ENCODE peak calls at places on chromosomes 7 and 10, in four cellular contexts. One of them, this sample, is unnamed.

GRCh38 chr7:110442386-110442837 is 648.5 kb upstream of the LRRN3 start:
- DNase-seq in K562: no peak
- DNase-seq in HepG2: peak; percentile 49
- DNase-seq in GM12878: no peak
- DNase-seq in this sample: peak; percentile 46

GRCh38 chr7:112370436-112370835 is 79.8 kb upstream of the IFRD1 start:
- DNase-seq in GM12878: no peak
- DNase-seq in K562: no peak
- DNase-seq in HepG2: no peak
- DNase-seq in this sample: no peak

GRCh38 chr10:119989966-119990365 is 97.4 kb downstream of the SEC23IP start:
- DNase-seq in GM12878: no peak
- DNase-seq in HepG2: no peak
- DNase-seq in K562: no peak
- DNase-seq in this sample: no peak

GRCh38 chr10:11673346-11674330 is 62.2 kb upstream of the USP6NL start:
- DNase-seq in K562: no peak
- DNase-seq in HepG2: no peak
- DNase-seq in GM12878: no peak
- DNase-seq in this sample: no peak

GRCh38 chr10:29895436-29895835 is 163.9 kb downstream of the JCAD start:
- DNase-seq in HepG2: no peak
- DNase-seq in K562: no peak
- DNase-seq in GM12878: no peak
- DNase-seq in this sample: no peak

GRCh38 chr10:132467464-132468149 is 70.0 kb upstream of the INPP5A start:
- DNase-seq in GM12878: no peak
- DNase-seq in K562: no peak
- DNase-seq in HepG2: no peak
- DNase-seq in this sample: no peak

GRCh38 chr10:31136951-31137885 is 105.6 kb upstream of the ZNF438 start:
- DNase-seq in K562: no peak
- DNase-seq in HepG2: no peak
- DNase-seq in GM12878: no peak
- DNase-seq in this sample: no peak

GRCh38 chr10:47025253-47025539 is 114.0 kb downstream of the PTPN20 start:
- DNase-seq in K562: no peak
- DNase-seq in GM12878: no peak
- DNase-seq in HepG2: no peak
- DNase-seq in this sample: no peak

GRCh38 chr10:93915603-93916002 is 21.8 kb downstream of the SLC35G1 start:
- DNase-seq in K562: no peak
- DNase-seq in HepG2: no peak
- DNase-seq in GM12878: no peak
- DNase-seq in this sample: no peak

GRCh38 chr7:945556-946255 is 8.8 kb downstream of the ADAP1 start:
- DNase-seq in K562: no peak
- DNase-seq in HepG2: no peak
- DNase-seq in GM12878: no peak
- DNase-seq in this sample: no peak

GRCh38 chr7:77331938-77332695 is 84.0 kb downstream of the GSAP start:
- DNase-seq in K562: peak; percentile 76
- DNase-seq in GM12878: peak; percentile 95
- DNase-seq in HepG2: peak; percentile 76
- DNase-seq in this sample: peak; percentile 78

GRCh38 chr10:124539935-124540641 is 78.5 kb downstream of the LHPP start:
- DNase-seq in GM12878: no peak
- DNase-seq in HepG2: peak; percentile 22
- DNase-seq in K562: peak; percentile 67
- DNase-seq in this sample: peak; percentile 77

GRCh38 chr10:97128851-97129186 is 56.9 kb downstream of the SLIT1 start:
- DNase-seq in GM12878: no peak
- DNase-seq in K562: no peak
- DNase-seq in HepG2: no peak
- DNase-seq in this sample: no peak

GRCh38 chr10:28971255-28971654 is 293.9 kb downstream of the BAMBI start:
- DNase-seq in GM12878: no peak
- DNase-seq in K562: no peak
- DNase-seq in HepG2: no peak
- DNase-seq in this sample: no peak

GRCh38 chr10:125158528-125159485 is 1.6 kb downstream of the CTBP2 start:
- DNase-seq in HepG2: no peak
- DNase-seq in GM12878: no peak
- DNase-seq in K562: peak; percentile 46
- DNase-seq in this sample: peak; percentile 43

GRCh38 chr10:86862373-86862772 is 95.0 kb downstream of the MMRN2 start:
- DNase-seq in K562: no peak
- DNase-seq in HepG2: no peak
- DNase-seq in GM12878: no peak
- DNase-seq in this sample: no peak

GRCh38 chr7:116673504-116673865 is 1.5 kb downstream of the MET start:
- DNase-seq in K562: no peak
- DNase-seq in HepG2: no peak
- DNase-seq in GM12878: no peak
- DNase-seq in this sample: no peak

GRCh38 chr7:98669417-98670015 is 52.4 kb downstream of the NPTX2 start:
- DNase-seq in HepG2: no peak
- DNase-seq in K562: no peak
- DNase-seq in GM12878: no peak
- DNase-seq in this sample: no peak

GRCh38 chr10:79050896-79051555 is 17.7 kb upstream of the ZMIZ1 start:
- DNase-seq in HepG2: no peak
- DNase-seq in GM12878: no peak
- DNase-seq in K562: no peak
- DNase-seq in this sample: no peak

GRCh38 chr10:5888352-5888751 is 1.3 kb downstream of the ANKRD16 start:
- DNase-seq in K562: no peak
- DNase-seq in HepG2: peak; percentile 60
- DNase-seq in GM12878: no peak
- DNase-seq in this sample: no peak

GRCh38 chr7:105149827-105150226 is 135.8 kb downstream of the KMT2E start:
- DNase-seq in K562: no peak
- DNase-seq in HepG2: no peak
- DNase-seq in GM12878: no peak
- DNase-seq in this sample: no peak

GRCh38 chr7:130154501-130155317 is 50.5 kb downstream of the TMEM209 start:
- DNase-seq in HepG2: no peak
- DNase-seq in K562: peak; percentile 64
- DNase-seq in GM12878: no peak
- DNase-seq in this sample: peak; percentile 36

GRCh38 chr7:80439894-80440811 is 71.7 kb downstream of the GNAT3 start:
- DNase-seq in GM12878: no peak
- DNase-seq in HepG2: no peak
- DNase-seq in K562: no peak
- DNase-seq in this sample: no peak

DNA sequence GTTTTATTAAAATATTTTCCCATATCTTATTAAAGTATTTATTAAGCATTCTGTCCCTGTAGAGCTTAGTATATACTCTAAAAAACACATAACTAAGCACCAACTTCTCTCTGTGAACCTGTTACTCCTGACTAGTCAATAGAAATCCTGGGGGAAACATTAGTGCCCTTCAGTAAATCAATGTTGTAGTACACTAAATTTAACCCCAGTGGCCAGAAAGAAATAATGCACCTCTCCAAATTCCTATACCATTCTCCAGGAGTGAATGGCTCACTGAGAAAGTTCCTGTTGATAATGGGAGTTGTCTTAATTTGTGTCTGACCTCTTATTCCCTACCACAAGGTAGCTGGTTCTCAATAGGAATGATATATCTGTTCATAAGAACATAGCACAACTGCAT is 188.2 kb downstream of the SEMA3D start:
- DNase-seq in K562: no peak
- DNase-seq in GM12878: no peak
- DNase-seq in HepG2: no peak
- DNase-seq in this sample: no peak
- TF ChIP-seq TARDBP in K562: no peak
- TF ChIP-seq TARDBP in GM12878: no peak
- TF ChIP-seq TARDBP in HepG2: no peak
- TF ChIP-seq TARDBP in this sample: no peak

GRCh38 chr10:48577158-48577557 is 27.7 kb downstream of the ARHGAP22 start:
- DNase-seq in HepG2: no peak
- DNase-seq in K562: no peak
- DNase-seq in GM12878: no peak
- DNase-seq in this sample: no peak

GRCh38 chr10:48575901-48576300 is 29.0 kb downstream of the ARHGAP22 start:
- DNase-seq in GM12878: no peak
- DNase-seq in HepG2: no peak
- DNase-seq in K562: no peak
- DNase-seq in this sample: no peak

GRCh38 chr10:48574322-48574796 is 30.5 kb downstream of the ARHGAP22 start:
- DNase-seq in GM12878: no peak
- DNase-seq in K562: no peak
- DNase-seq in HepG2: no peak
- DNase-seq in this sample: no peak

GRCh38 chr10:48573045-48573444 is 31.8 kb downstream of the ARHGAP22 start:
- DNase-seq in HepG2: no peak
- DNase-seq in GM12878: no peak
- DNase-seq in K562: no peak
- DNase-seq in this sample: no peak

GRCh38 chr10:48574817-48575380 is 30.0 kb downstream of the ARHGAP22 start:
- DNase-seq in GM12878: no peak
- DNase-seq in K562: no peak
- DNase-seq in HepG2: no peak
- DNase-seq in this sample: no peak
- TF ChIP-seq TARDBP in GM12878: no peak
- TF ChIP-seq TARDBP in K562: no peak
- TF ChIP-seq TARDBP in HepG2: no peak
- TF ChIP-seq TARDBP in this sample: no peak

DNA sequence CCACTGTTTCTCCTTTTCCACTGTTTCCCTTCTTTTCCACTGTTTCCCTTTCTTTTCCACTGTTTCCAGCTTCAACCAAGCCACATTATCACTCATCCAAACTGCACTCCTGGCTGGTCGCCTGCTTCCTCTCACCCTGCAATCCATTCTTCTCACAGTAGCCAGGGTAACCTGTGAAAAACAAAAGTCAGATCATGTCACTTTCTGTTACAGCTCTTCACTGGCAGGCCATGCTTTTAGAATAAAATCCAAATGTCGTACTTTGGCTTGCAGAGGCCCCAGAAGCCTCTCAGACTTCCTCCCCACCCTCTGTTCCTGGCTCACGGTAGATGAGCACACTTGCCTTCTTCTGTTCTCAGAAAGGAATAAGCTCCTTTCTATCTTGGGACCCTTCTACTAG is 33.9 kb downstream of the STARD3NL start:
- DNase-seq in K562: no peak
- DNase-seq in HepG2: no peak
- DNase-seq in GM12878: no peak
- DNase-seq in this sample: no peak
- TF ChIP-seq TARDBP in K562: no peak
- TF ChIP-seq TARDBP in HepG2: no peak
- TF ChIP-seq TARDBP in GM12878: no peak
- TF ChIP-seq TARDBP in this sample: no peak

GRCh38 chr7:7554647-7555575 is 11.8 kb upstream of the MIOS start:
- DNase-seq in K562: no peak
- DNase-seq in GM12878: no peak
- DNase-seq in HepG2: no peak
- DNase-seq in this sample: no peak
- TF ChIP-seq TARDBP in K562: no peak
- TF ChIP-seq TARDBP in GM12878: no peak
- TF ChIP-seq TARDBP in HepG2: no peak
- TF ChIP-seq TARDBP in this sample: no peak

DNA sequence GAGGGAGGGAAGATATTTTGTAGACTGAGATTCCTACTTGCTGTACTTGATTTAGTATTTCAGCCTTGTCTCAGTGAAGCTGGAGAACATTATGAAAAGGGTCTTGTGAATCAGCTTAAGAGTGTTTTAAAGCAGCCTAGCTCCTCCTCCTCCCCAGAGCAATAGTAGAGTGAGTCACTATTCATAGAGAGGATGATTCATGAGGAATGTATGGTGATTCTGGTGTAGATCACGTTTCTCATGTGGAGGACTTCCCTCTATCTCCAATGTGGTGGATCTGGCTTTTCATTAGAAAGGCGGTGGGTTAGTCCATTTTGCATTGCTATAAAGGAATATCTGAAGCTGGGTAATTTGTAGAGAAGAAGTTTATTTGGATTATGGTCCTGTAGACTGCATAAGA is 340.1 kb upstream of the CHRM2 start:
- DNase-seq in K562: no peak
- DNase-seq in HepG2: no peak
- DNase-seq in GM12878: no peak
- DNase-seq in this sample: no peak
- TF ChIP-seq TARDBP in K562: no peak
- TF ChIP-seq TARDBP in HepG2: no peak
- TF ChIP-seq TARDBP in GM12878: no peak
- TF ChIP-seq TARDBP in this sample: no peak

GRCh38 chr10:72241853-72242252 is 25.8 kb upstream of the ASCC1 start:
- DNase-seq in GM12878: no peak
- DNase-seq in HepG2: no peak
- DNase-seq in K562: no peak
- DNase-seq in this sample: no peak

GRCh38 chr10:72244573-72245038 is 28.5 kb upstream of the ASCC1 start:
- DNase-seq in HepG2: no peak
- DNase-seq in K562: no peak
- DNase-seq in GM12878: no peak
- DNase-seq in this sample: no peak

GRCh38 chr10:72240371-72240770 is 24.3 kb upstream of the ASCC1 start:
- DNase-seq in K562: no peak
- DNase-seq in GM12878: no peak
- DNase-seq in HepG2: no peak
- DNase-seq in this sample: no peak

GRCh38 chr10:72243822-72244437 is 27.9 kb upstream of the ASCC1 start:
- DNase-seq in GM12878: no peak
- DNase-seq in HepG2: no peak
- DNase-seq in K562: peak; percentile 29
- DNase-seq in this sample: peak; percentile 43

GRCh38 chr10:72242675-72243074 is 26.6 kb upstream of the ASCC1 start:
- DNase-seq in GM12878: no peak
- DNase-seq in K562: no peak
- DNase-seq in HepG2: no peak
- DNase-seq in this sample: no peak
- TF ChIP-seq TARDBP in GM12878: no peak
- TF ChIP-seq TARDBP in K562: no peak
- TF ChIP-seq TARDBP in HepG2: no peak
- TF ChIP-seq TARDBP in this sample: no peak

GRCh38 chr10:89032141-89032814 is 41.7 kb downstream of the FAS start:
- DNase-seq in HepG2: no peak
- DNase-seq in K562: no peak
- DNase-seq in GM12878: peak; percentile 28
- DNase-seq in this sample: no peak
- TF ChIP-seq TARDBP in HepG2: no peak
- TF ChIP-seq TARDBP in K562: no peak
- TF ChIP-seq TARDBP in GM12878: no peak
- TF ChIP-seq TARDBP in this sample: no peak

This sample was measured in HEK293T.